ENCODE peak calls at places on chromosome 2, in ten cellular contexts. K is body of pancreas, H is ovary, J is heart left ventricle, M is IMR-90, Y is uterus, W is Peyer's patch, I is HCT116, R is vagina, O is adrenal gland. E is an unnamed sample.

GRCh38 chr2:200515155-200515554 is 5.3 kb upstream of the KCTD18 start:
- DNase-seq in K (no peak), H (no peak), J (no peak), M (no peak), Y (no peak), W (no peak), I (no peak), R (no peak), O (no peak), E (no peak)

GRCh38 chr2:162636206-162636728 is 202.3 kb downstream of the KCNH7 start:
- DNase-seq in K (peak; percentile 19), H (no peak), J (no peak), M (no peak), Y (no peak), W (no peak), I (no peak), R (no peak), O (peak; percentile 65), E (no peak)

GRCh38 chr2:60957643-60958042 is 59.9 kb upstream of the PEX13 start:
- DNase-seq in K (peak; percentile 58), H (no peak), J (no peak), M (no peak), Y (no peak), W (no peak), I (no peak), R (no peak), O (no peak), E (no peak)

GRCh38 chr2:120620025-120620793 is 115.5 kb upstream of the GLI2 start:
- DNase-seq in K (no peak), H (no peak), J (no peak), M (peak; percentile 57), Y (no peak), W (no peak), I (peak; percentile 15), R (no peak), O (no peak), E (no peak)

GRCh38 chr2:19848029-19848750 is 53.6 kb downstream of the TTC32 start:
- DNase-seq in K (no peak), H (no peak), J (no peak), M (no peak), Y (no peak), W (no peak), I (no peak), R (peak; percentile 67), O (no peak), E (peak; percentile 55)

GRCh38 chr2:28117104-28117596 is 226.6 kb downstream of the BABAM2 start:
- DNase-seq in K (no peak), H (no peak), J (no peak), M (no peak), Y (no peak), W (no peak), I (no peak), R (no peak), O (no peak), E (no peak)

GRCh38 chr2:84526562-84526961 is 10.3 kb downstream of the DNAH6 start:
- DNase-seq in K (no peak), H (no peak), J (no peak), M (peak; percentile 23), Y (no peak), W (no peak), I (no peak), R (no peak), O (no peak), E (no peak)

GRCh38 chr2:12549641-12550040 is 167.1 kb upstream of the TRIB2 start:
- DNase-seq in K (no peak), H (no peak), J (no peak), M (peak; percentile 63), Y (no peak), W (no peak), I (no peak), R (no peak), O (no peak), E (no peak)

GRCh38 chr2:110114801-110115200 is 821 bp downstream of the MALL start:
- DNase-seq in K (no peak), H (no peak), J (no peak), M (no peak), Y (no peak), W (no peak), I (no peak), R (peak; percentile 94), O (no peak), E (peak; percentile 47)

GRCh38 chr2:55120634-55121359 is 70.5 kb upstream of the RTN4 start:
- DNase-seq in K (no peak), H (peak; percentile 61), J (peak; percentile 57), M (peak; percentile 60), Y (peak; percentile 72), W (no peak), I (no peak), R (no peak), O (no peak), E (no peak)

GRCh38 chr2:127165539-127165935 is 54.6 kb downstream of the CYP27C1 start:
- DNase-seq in K (no peak), H (no peak), J (peak; percentile 2), M (no peak), Y (no peak), W (no peak), I (no peak), R (peak; percentile 55), O (no peak), E (peak; percentile 81)

GRCh38 chr2:190670182-190670946 is 21.5 kb downstream of the NAB1 start:
- DNase-seq in K (no peak), H (no peak), J (no peak), M (no peak), Y (no peak), W (no peak), I (no peak), R (no peak), O (no peak), E (no peak)

GRCh38 chr2:60882971-60883753 is 1.8 kb downstream of the REL start:
- DNase-seq in K (peak; percentile 14), H (no peak), J (peak; percentile 8), M (peak; percentile 15), Y (no peak), W (peak; percentile 68), I (no peak), R (no peak), O (no peak), E (no peak)

GRCh38 chr2:197266477-197266876 is 44.1 kb downstream of the ANKRD44 start:
- DNase-seq in K (no peak), H (no peak), J (no peak), M (no peak), Y (no peak), W (no peak), I (no peak), R (no peak), O (no peak), E (peak; percentile 29)

DNA sequence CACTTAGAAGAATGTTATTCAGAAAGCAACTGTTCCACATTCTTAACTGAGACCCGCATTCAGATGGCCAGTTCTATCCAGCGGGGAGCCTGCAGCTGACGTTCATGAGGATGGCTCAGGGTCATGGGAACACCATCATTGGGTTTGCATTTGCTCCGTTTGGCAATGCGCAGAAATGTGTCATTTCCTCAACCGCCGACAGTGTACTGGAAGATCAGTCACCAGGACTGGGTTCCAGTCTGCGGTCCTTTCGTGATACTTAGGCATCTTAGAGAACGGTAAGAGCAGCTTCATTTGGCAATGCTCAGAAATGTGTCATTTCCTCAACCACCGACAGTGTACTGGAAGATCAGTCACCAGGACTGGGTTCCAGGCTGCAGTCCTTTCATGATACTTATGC is 104.0 kb downstream of the DNER start:
- DNase-seq in K (no peak), H (no peak), J (no peak), M (peak; percentile 42), Y (no peak), W (no peak), I (no peak), R (no peak), O (no peak), E (no peak)
- H3K4me3 ChIP-seq in K (no peak overlapping the region), H (no peak overlapping the region), J (no peak overlapping the region), M (no peak overlapping the region), Y (no peak overlapping the region), W (no peak overlapping the region), I (no peak overlapping the region), R (no peak overlapping the region), O (no peak overlapping the region), E (no peak overlapping the region)

GRCh38 chr2:45002661-45003210 is 6.5 kb downstream of the SIX2 start:
- DNase-seq in K (no peak), H (no peak), J (no peak), M (no peak), Y (no peak), W (no peak), I (no peak), R (no peak), O (no peak), E (no peak)

GRCh38 chr2:45003586-45004568 is 5.4 kb downstream of the SIX2 start:
- DNase-seq in K (no peak), H (no peak), J (no peak), M (no peak), Y (no peak), W (no peak), I (no peak), R (no peak), O (no peak), E (no peak)

GRCh38 chr2:45005261-45006002 is 3.8 kb downstream of the SIX2 start:
- DNase-seq in K (no peak), H (no peak), J (no peak), M (no peak), Y (no peak), W (no peak), I (no peak), R (no peak), O (no peak), E (no peak)

GRCh38 chr2:45006041-45006941 is 3.0 kb downstream of the SIX2 start:
- DNase-seq in K (no peak), H (no peak), J (no peak), M (no peak), Y (no peak), W (no peak), I (no peak), R (no peak), O (no peak), E (no peak)

GRCh38 chr2:45004569-45005181 is 4.6 kb downstream of the SIX2 start:
- DNase-seq in K (no peak), H (no peak), J (no peak), M (peak; percentile 2), Y (no peak), W (no peak), I (no peak), R (no peak), O (no peak), E (no peak)
- H3K9me3 ChIP-seq in K (no peaks in the 10 kb centered on the region), H (no peaks in the 10 kb centered on the region), J (no peaks in the 10 kb centered on the region), M (peaks cover 13% of the 10 kb centered on the region), Y (no peaks in the 10 kb centered on the region), W (no peaks in the 10 kb centered on the region), I (no peaks in the 10 kb centered on the region), R (no peaks in the 10 kb centered on the region), O (no peaks in the 10 kb centered on the region), E (no peaks in the 10 kb centered on the region)

GRCh38 chr2:134431837-134432437 is 178.1 kb downstream of the MGAT5 start:
- DNase-seq in K (no peak), H (no peak), J (no peak), M (peak; percentile 65), Y (no peak), W (no peak), I (no peak), R (no peak), O (no peak), E (no peak)
- TF ChIP-seq POLR2A in K (no peak), H (no peak), J (no peak), M (no peak), Y (no peak), W (no peak), I (no peak), R (no peak), O (no peak), E (no peak)

DNA sequence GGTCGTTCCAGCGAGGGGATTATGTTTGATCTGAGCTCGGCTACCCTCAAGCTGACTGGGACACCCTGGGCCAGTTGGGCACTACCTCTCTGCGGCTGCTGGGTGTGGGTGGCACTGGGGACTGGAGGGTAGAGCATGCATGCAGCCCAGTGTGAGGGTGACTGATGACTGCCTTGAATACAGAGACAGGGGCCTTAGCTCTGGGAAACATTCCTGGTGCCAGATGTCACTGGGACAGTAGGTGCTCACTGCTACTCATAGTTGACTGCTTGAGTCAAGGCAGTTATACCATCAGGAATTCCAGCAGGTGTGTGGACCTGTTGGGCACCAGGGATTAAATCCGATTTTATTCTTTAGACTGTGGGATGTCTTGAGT is 33.6 kb upstream of the ATP6V1B1 start:
- DNase-seq in K (no peak), H (no peak), J (no peak), M (peak; percentile 18), Y (no peak), W (no peak), I (no peak), R (no peak), O (no peak), E (peak; percentile 57)
- H3K4me3 ChIP-seq in K (no peak overlapping the region), H (peak overlapping the region; percentile 32), J (no peak overlapping the region), M (peak overlapping the region; percentile 58), Y (peak overlapping the region; percentile 38), W (no peak overlapping the region), I (no peak overlapping the region), R (peak overlapping the region; percentile 44), O (no peak overlapping the region), E (peak overlapping the region; percentile 57)